ENCODE peak calls at places on chromosomes 3 and 15, in five cellular contexts. Q is HCT116, F is SK-N-SH, K is GM12878, L is HepG2. S is an unnamed sample.

GRCh38 chr3:55156851-55157650 is 229.2 kb upstream of the LRTM1 start:
- DNase-seq in F (no peak), Q (no peak), L (no peak), K (no peak), S (no peak)

GRCh38 chr3:37458162-37458895 is 283.9 kb upstream of the LRRFIP2 start:
- DNase-seq in F (no peak), K (no peak), L (no peak), Q (no peak), S (no peak)

GRCh38 chr3:118909751-118910150 is 124.9 kb downstream of the IGSF11 start:
- DNase-seq in K (no peak), L (no peak), F (no peak), Q (no peak), S (no peak)

GRCh38 chr3:13553686-13554085 is 4.8 kb downstream of the FBLN2 start:
- DNase-seq in F (no peak), L (no peak), Q (no peak), K (no peak), S (no peak)

GRCh38 chr3:8607285-8608040 is 37.1 kb downstream of the SSUH2 start:
- DNase-seq in F (peak), Q (peak), L (peak), K (no peak), S (no peak)

GRCh38 chr3:147411777-147412176 is 2.6 kb downstream of the ZIC1 start:
- DNase-seq in L (no peak), F (no peak), K (no peak), Q (no peak), S (no peak)

GRCh38 chr3:61594144-61594977 is 33.0 kb downstream of the PTPRG start:
- DNase-seq in K (no peak), L (no peak), F (peak), Q (no peak), S (no peak)

GRCh38 chr3:184078851-184079250 is 18.0 kb upstream of the HTR3E start:
- DNase-seq in Q (no peak), L (no peak), K (no peak), F (no peak), S (no peak)

GRCh38 chr3:127485396-127486170 is 105.0 kb downstream of the TPRA1 start:
- DNase-seq in L (no peak), Q (no peak), K (no peak), F (no peak), S (no peak)

GRCh38 chr15:57503051-57503702 is 88.5 kb upstream of the MYZAP start:
- DNase-seq in F (no peak), L (peak), K (no peak), Q (no peak), S (no peak)

GRCh38 chr3:178907081-178907480 is 164.5 kb downstream of the ZMAT3 start:
- DNase-seq in F (no peak), Q (no peak), L (no peak), K (no peak), S (no peak)

GRCh38 chr3:58271901-58272501 is 34.0 kb upstream of the RPP14 start:
- DNase-seq in Q (peak), F (no peak), L (no peak), K (no peak), S (no peak)

GRCh38 chr3:189324538-189325138 is 152.9 kb downstream of the TPRG1 start:
- DNase-seq in K (peak), L (peak), Q (peak), F (no peak), S (no peak)

GRCh38 chr3:63251499-63251898 is 26.6 kb upstream of the SYNPR start:
- DNase-seq in F (no peak), Q (no peak), L (no peak), K (no peak), S (no peak)

GRCh38 chr3:143280984-143281383 is 161.4 kb downstream of the CHST2 start:
- DNase-seq in L (no peak), F (no peak), Q (no peak), K (no peak), S (no peak)

GRCh38 chr15:31228980-31229826 is 97.4 kb upstream of the KLF13 start:
- DNase-seq in K (peak), L (peak), Q (no peak), F (no peak), S (no peak)

GRCh38 chr15:59918994-59919951 is 84.8 kb upstream of the FOXB1 start:
- DNase-seq in F (no peak), Q (no peak), K (peak), L (no peak), S (no peak)

GRCh38 chr15:78260489-78260888 is 3.9 kb upstream of the DNAJA4 start:
- DNase-seq in K (no peak), F (no peak), L (no peak), Q (no peak), S (no peak)

GRCh38 chr3:60579734-60580133 is 671.5 kb downstream of the FHIT start:
- DNase-seq in K (no peak), F (peak), L (no peak), Q (no peak), S (no peak)

GRCh38 chr15:80709542-80709941 is 14.4 kb downstream of the ABHD17C start:
- DNase-seq in K (no peak), L (no peak), Q (no peak), F (no peak), S (no peak)

GRCh38 chr3:128515967-128516366 is 23.0 kb upstream of the GATA2 start:
- DNase-seq in F (no peak), Q (no peak), K (no peak), L (no peak), S (peak)

GRCh38 chr3:35932995-35933394 is 293.7 kb downstream of the ARPP21 start:
- DNase-seq in F (no peak), L (peak), Q (peak), K (no peak), S (no peak)

GRCh38 chr3:28973621-28974020 is 307.2 kb upstream of the RBMS3 start:
- DNase-seq in F (no peak), L (no peak), Q (no peak), K (no peak), S (no peak)

GRCh38 chr3:9047465-9048346 is 84.4 kb upstream of the RAD18 start:
- DNase-seq in F (no peak), L (no peak), Q (no peak), K (no peak), S (no peak)

GRCh38 chr3:141901914-141902313 is 25.5 kb downstream of the ATP1B3 start:
- DNase-seq in L (no peak), K (no peak), F (no peak), Q (no peak), S (no peak)

GRCh38 chr15:45105586-45105985 is 8.4 kb downstream of the DUOX2 start:
- DNase-seq in K (no peak), F (no peak), L (no peak), Q (no peak), S (no peak)

GRCh38 chr3:72255736-72256559 is 471.0 kb upstream of the PROK2 start:
- DNase-seq in K (no peak), L (no peak), F (peak), Q (no peak), S (no peak)

GRCh38 chr3:76497636-76498035 is 542.3 kb upstream of the ROBO2 start:
- DNase-seq in F (no peak), L (peak), Q (no peak), K (no peak), S (no peak)

GRCh38 chr3:189646902-189647542 is 15.8 kb downstream of the TP63 start:
- DNase-seq in L (no peak), F (no peak), K (no peak), Q (no peak), S (no peak)

GRCh38 chr3:155995525-155996370 is 124.6 kb upstream of the KCNAB1 start:
- DNase-seq in F (peak), K (no peak), L (peak), Q (peak), S (peak)

GRCh38 chr3:156519758-156520162 is 35.2 kb downstream of the SSR3 start:
- DNase-seq in K (peak), F (no peak), Q (no peak), L (no peak), S (no peak)

GRCh38 chr3:185822957-185823279 is 1.9 kb downstream of the IGF2BP2 start:
- DNase-seq in F (no peak), K (no peak), Q (no peak), L (no peak), S (no peak)

GRCh38 chr15:71097890-71098289 is 17.4 kb upstream of the THSD4 start:
- DNase-seq in L (no peak), Q (no peak), K (no peak), F (no peak), S (no peak)

GRCh38 chr15:97425596-97425995 is 534.9 kb upstream of the ARRDC4 start:
- DNase-seq in Q (no peak), L (no peak), K (no peak), F (no peak), S (no peak)

GRCh38 chr15:41530363-41530956 is 13.6 kb downstream of the RPAP1 start:
- DNase-seq in F (peak), L (no peak), K (no peak), Q (no peak), S (no peak)
- H3K9ac ChIP-seq in F (no peak), L (no peak), K (no peak), Q (no peak), S (no peak)

DNA sequence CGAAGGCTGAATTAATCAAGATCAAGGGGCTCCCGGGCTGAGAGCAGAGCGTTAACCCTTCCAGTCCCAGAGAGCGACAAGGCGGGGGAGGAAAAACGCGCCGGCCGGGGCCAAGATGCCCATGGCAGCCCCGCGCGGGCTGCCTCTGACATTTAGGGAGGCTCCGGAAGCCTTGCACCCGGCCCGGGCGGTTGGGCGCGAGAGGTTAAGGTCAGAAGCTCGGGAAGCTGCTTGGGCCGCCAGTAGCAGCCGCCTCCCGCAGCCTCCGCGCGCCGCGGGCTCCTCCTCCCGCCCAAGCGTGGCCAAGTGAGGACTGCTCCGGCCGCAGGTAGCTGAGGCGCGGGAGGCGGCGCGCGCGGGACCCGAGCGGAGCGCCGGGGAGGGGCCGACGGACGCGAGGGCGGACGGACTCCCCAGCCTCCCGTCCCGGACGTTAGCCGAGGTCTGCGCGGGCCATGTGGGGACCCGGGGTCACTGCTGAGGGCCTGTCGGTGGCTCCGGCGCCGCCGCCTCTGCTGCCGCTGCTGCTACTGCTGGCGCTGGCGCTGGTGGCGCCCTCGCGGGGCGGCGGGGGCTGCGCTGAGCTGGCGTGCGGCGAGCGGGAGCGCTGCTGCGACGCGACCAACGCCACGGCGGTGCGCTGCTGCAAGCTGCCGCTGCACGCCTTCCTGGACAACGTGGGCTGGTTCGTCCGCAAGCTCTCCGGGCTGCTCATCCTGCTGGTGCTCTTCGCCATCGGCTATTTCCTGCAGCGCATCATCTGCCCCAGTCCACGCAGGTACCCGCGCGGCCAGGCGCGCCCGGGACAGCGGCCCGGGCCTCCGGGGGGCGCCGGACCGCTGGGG is at the start of gene C3orf80:
- DNase-seq in Q (peak), K (no peak), L (peak), F (peak), S (no peak)
- TF ChIP-seq POLR2AphosphoS5 in Q (peak), K (no peak), L (no peak), F (no peak), S (no peak)

GRCh38 chr3:71103430-71103881 is 480.1 kb downstream of the FOXP1 start:
- DNase-seq in Q (no peak), L (peak), F (peak), K (no peak), S (no peak)

GRCh38 chr3:71101014-71101413 is 482.5 kb downstream of the FOXP1 start:
- DNase-seq in F (no peak), Q (no peak), L (no peak), K (no peak), S (no peak)

GRCh38 chr3:71101581-71101980 is 481.9 kb downstream of the FOXP1 start:
- DNase-seq in Q (no peak), K (no peak), F (no peak), L (no peak), S (no peak)

GRCh38 chr3:71104090-71104489 is 479.4 kb downstream of the FOXP1 start:
- DNase-seq in F (no peak), L (no peak), K (no peak), Q (no peak), S (no peak)

GRCh38 chr3:71102111-71103039 is 481.2 kb downstream of the FOXP1 start:
- DNase-seq in L (no peak), K (no peak), F (peak), Q (no peak), S (no peak)
- H3K4me3 ChIP-seq in L (no peak), K (no peak), F (peak), Q (no peak), S (no peak)

GRCh38 chr15:34376856-34377255 is 9.9 kb upstream of the LPCAT4 start:
- DNase-seq in K (no peak), F (no peak), Q (no peak), L (no peak), S (no peak)
- H3K9ac ChIP-seq in K (no peak), F (no peak), Q (no peak), L (no peak), S (no peak)

GRCh38 chr15:36254446-36254845 is 325.0 kb upstream of the CDIN1 start:
- DNase-seq in L (no peak), F (no peak), Q (no peak), K (no peak), S (no peak)

GRCh38 chr15:36256258-36256825 is 323.1 kb upstream of the CDIN1 start:
- DNase-seq in K (no peak), L (no peak), Q (no peak), F (no peak), S (no peak)

GRCh38 chr15:36251450-36251849 is 328.0 kb upstream of the CDIN1 start:
- DNase-seq in L (no peak), K (no peak), Q (no peak), F (no peak), S (no peak)

DNA sequence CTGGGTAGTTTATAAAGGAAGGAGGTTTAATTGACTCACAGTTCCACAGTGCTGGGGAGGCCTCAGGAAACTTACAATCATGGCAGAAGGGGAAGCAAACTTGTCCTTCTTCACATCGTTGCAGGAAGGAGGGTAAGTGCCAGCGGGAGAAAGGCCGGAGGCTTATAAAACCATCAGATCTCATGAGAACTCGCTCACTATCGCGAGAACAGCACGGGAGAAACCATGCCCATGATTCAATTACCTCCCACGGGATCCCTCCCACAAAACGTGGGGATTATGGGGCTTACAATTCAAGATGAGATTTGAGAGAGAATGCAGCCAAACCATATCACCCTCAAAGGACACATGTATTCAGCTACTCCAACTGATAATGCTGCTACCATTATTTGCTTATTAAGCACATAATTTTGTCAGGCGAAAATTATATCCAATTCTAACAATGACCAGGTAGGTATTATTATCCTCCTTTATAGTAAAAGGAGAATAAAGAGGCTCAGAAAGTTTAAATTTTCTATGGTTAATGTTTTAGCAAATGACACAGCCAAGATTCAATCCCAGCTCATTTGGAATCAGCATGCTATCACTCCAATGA is 327.2 kb upstream of the CDIN1 start:
- DNase-seq in L (peak), F (no peak), Q (no peak), K (no peak), S (no peak)
- TF ChIP-seq POLR2AphosphoS5 in L (no peak), F (no peak), Q (no peak), K (no peak), S (no peak)

GRCh38 chr3:152198655-152199054 is 70.1 kb upstream of the MBNL1 start:
- DNase-seq in F (no peak), K (no peak), Q (no peak), L (no peak), S (no peak)

GRCh38 chr3:152197937-152198336 is 70.8 kb upstream of the MBNL1 start:
- DNase-seq in L (no peak), K (no peak), Q (no peak), F (no peak), S (no peak)

GRCh38 chr3:152196782-152197181 is 71.9 kb upstream of the MBNL1 start:
- DNase-seq in L (no peak), F (no peak), K (no peak), Q (no peak), S (no peak)

GRCh38 chr3:152199069-152199838 is 69.5 kb upstream of the MBNL1 start:
- DNase-seq in F (no peak), Q (no peak), K (no peak), L (no peak), S (no peak)

GRCh38 chr3:152197451-152197850 is 71.3 kb upstream of the MBNL1 start:
- DNase-seq in K (no peak), F (no peak), L (no peak), Q (no peak), S (no peak)
- H3K4me3 ChIP-seq in K (peak), F (no peak), L (no peak), Q (no peak), S (no peak)